ENCODE peak calls at places on chromosomes 4 and X, in eight cellular contexts. W, L, N, D, I, V, X and P are unnamed samples.

GRCh38 chrX:48045410-48046311 is 25.8 kb downstream of the ZNF630 start:
- DNase-seq in W (no peak), L (peak; percentile 92), N (no peak), D (no peak), I (peak; percentile 24), V (no peak), X (no peak), P (no peak)

GRCh38 chr4:141416219-141416618 is 195.5 kb downstream of the ZNF330 start:
- DNase-seq in W (no peak), L (no peak), N (no peak), D (no peak), I (no peak), V (no peak), X (no peak), P (no peak)

GRCh38 chr4:22045051-22045450 is 96.5 kb upstream of the KCNIP4 start:
- DNase-seq in W (no peak), L (no peak), N (no peak), D (no peak), I (no peak), V (no peak), X (no peak), P (no peak)

GRCh38 chrX:131836161-131836560 is 186.9 kb upstream of the STK26 start:
- DNase-seq in W (no peak), L (no peak), N (no peak), D (no peak), I (no peak), V (no peak), X (no peak), P (no peak)

GRCh38 chr4:166498541-166498940 is 625.5 kb downstream of the TLL1 start:
- DNase-seq in W (no peak), L (peak; percentile 21), N (no peak), D (no peak), I (no peak), V (no peak), X (no peak), P (no peak)

GRCh38 chr4:140078366-140078765 is 75.6 kb downstream of the MAML3 start:
- DNase-seq in W (no peak), L (peak; percentile 68), N (no peak), D (no peak), I (no peak), V (no peak), X (no peak), P (no peak)

GRCh38 chr4:186807809-186808634 is 84.4 kb upstream of the FAT1 start:
- DNase-seq in W (no peak), L (no peak), N (no peak), D (no peak), I (no peak), V (no peak), X (no peak), P (no peak)

GRCh38 chr4:3406431-3406830 is 35.3 kb upstream of the HGFAC start:
- DNase-seq in W (no peak), L (no peak), N (no peak), D (peak; percentile 65), I (no peak), V (no peak), X (no peak), P (no peak)

GRCh38 chr4:52577285-52577968 is 81.7 kb downstream of the USP46 start:
- DNase-seq in W (no peak), L (peak; percentile 43), N (no peak), D (no peak), I (no peak), V (no peak), X (no peak), P (no peak)

GRCh38 chr4:107900508-107900907 is 30.8 kb upstream of the CYP2U1 start:
- DNase-seq in W (no peak), L (no peak), N (no peak), D (no peak), I (no peak), V (no peak), X (no peak), P (no peak)

GRCh38 chr4:185839204-185839712 is 27.3 kb upstream of the SORBS2 start:
- DNase-seq in W (no peak), L (peak; percentile 97), N (no peak), D (no peak), I (peak; percentile 92), V (no peak), X (no peak), P (no peak)

GRCh38 chr4:25457053-25457715 is 80.1 kb downstream of the ANAPC4 start:
- DNase-seq in W (no peak), L (peak; percentile 51), N (no peak), D (no peak), I (peak; percentile 49), V (no peak), X (no peak), P (no peak)

GRCh38 chr4:109009909-109010308 is 247.1 kb upstream of the ETNPPL start:
- DNase-seq in W (no peak), L (peak; percentile 79), N (no peak), D (no peak), I (no peak), V (no peak), X (no peak), P (peak; percentile 2)